ENCODE peak calls at places on chromosomes 12 and 14, in ten cellular contexts. G is esophagus squamous epithelium, S is A549, J is endothelial cell, R is IMR-90, L is heart right ventricle, K is cardiac muscle cell, I is Peyer's patch, T is Calu3, O is Panc1. N is an unnamed sample.

GRCh38 chr12:114579389-114579788 is 104.6 kb downstream of the TBX3 start:
- DNase-seq in G (no peak), S (no peak), J (no peak), R (no peak), L (no peak), K (no peak), I (no peak), T (no peak), O (no peak), N (no peak)

GRCh38 chr14:100648474-100649172 is 61.4 kb upstream of the BEGAIN start:
- DNase-seq in G (no peak), S (no peak), J (no peak), R (no peak), L (no peak), K (no peak), I (peak), T (no peak), O (no peak), N (no peak)

GRCh38 chr14:90755661-90756304 is 60.4 kb downstream of the TTC7B start:
- DNase-seq in G (no peak), S (no peak), J (no peak), R (peak), L (no peak), K (no peak), I (no peak), T (no peak), O (no peak), N (no peak)

GRCh38 chr14:69643430-69644200 is 32.2 kb downstream of the SUSD6 start:
- DNase-seq in G (no peak), S (peak), J (no peak), R (peak), L (peak), K (no peak), I (peak), T (peak), O (peak), N (no peak)

GRCh38 chr14:100138082-100138787 is 21.2 kb downstream of the DEGS2 start:
- DNase-seq in G (no peak), S (no peak), J (no peak), R (no peak), L (no peak), K (no peak), I (no peak), T (peak), O (no peak), N (no peak)

GRCh38 chr12:79522237-79522636 is 168.5 kb downstream of the PAWR start:
- DNase-seq in G (no peak), S (no peak), J (no peak), R (no peak), L (no peak), K (no peak), I (no peak), T (no peak), O (no peak), N (no peak)

GRCh38 chr14:66104486-66104885 is 381.7 kb upstream of the CCDC196 start:
- DNase-seq in G (no peak), S (no peak), J (no peak), R (no peak), L (no peak), K (no peak), I (no peak), T (no peak), O (no peak), N (no peak)

GRCh38 chr12:103832048-103832798 is 8.8 kb downstream of the NT5DC3 start:
- DNase-seq in G (no peak), S (no peak), J (no peak), R (no peak), L (no peak), K (no peak), I (no peak), T (no peak), O (no peak), N (no peak)

GRCh38 chr12:69998011-69998410 is 173.0 kb downstream of the MYRFL start:
- DNase-seq in G (no peak), S (no peak), J (no peak), R (no peak), L (no peak), K (no peak), I (no peak), T (no peak), O (no peak), N (no peak)

GRCh38 chr12:111446044-111446581 is 40.4 kb downstream of the SH2B3 start:
- DNase-seq in G (no peak), S (no peak), J (peak), R (peak), L (no peak), K (no peak), I (peak), T (no peak), O (no peak), N (no peak)

GRCh38 chr14:24382103-24382377 is 14.1 kb downstream of the NFATC4 start:
- DNase-seq in G (no peak), S (no peak), J (no peak), R (no peak), L (no peak), K (no peak), I (no peak), T (no peak), O (no peak), N (no peak)

GRCh38 chr14:74350211-74350943 is 2.1 kb downstream of the VRTN start:
- DNase-seq in G (no peak), S (no peak), J (no peak), R (no peak), L (no peak), K (no peak), I (no peak), T (no peak), O (no peak), N (no peak)

GRCh38 chr12:98840325-98840724 is 195.2 kb downstream of the APAF1 start:
- DNase-seq in G (no peak), S (no peak), J (no peak), R (no peak), L (no peak), K (no peak), I (no peak), T (no peak), O (no peak), N (no peak)

GRCh38 chr12:54719691-54720090 is 71.5 kb upstream of the DCD start:
- DNase-seq in G (no peak), S (no peak), J (no peak), R (no peak), L (no peak), K (no peak), I (no peak), T (no peak), O (no peak), N (no peak)

GRCh38 chr12:66409195-66409871 is 107.0 kb downstream of the HELB start:
- DNase-seq in G (no peak), S (no peak), J (peak), R (peak), L (peak), K (peak), I (no peak), T (peak), O (peak), N (no peak)

GRCh38 chr14:35046751-35047536 is 872 bp downstream of the FAM177A1 start:
- DNase-seq in G (peak), S (peak), J (no peak), R (peak), L (peak), K (no peak), I (no peak), T (no peak), O (no peak), N (no peak)

GRCh38 chr12:41479431-41479830 is 291.3 kb downstream of the PDZRN4 start:
- DNase-seq in G (no peak), S (no peak), J (no peak), R (no peak), L (no peak), K (no peak), I (no peak), T (no peak), O (no peak), N (no peak)

GRCh38 chr12:78584695-78585094 is 279.9 kb upstream of the SYT1 start:
- DNase-seq in G (no peak), S (no peak), J (peak), R (peak), L (no peak), K (no peak), I (no peak), T (peak), O (no peak), N (no peak)

GRCh38 chr14:35927727-35928126 is 101.6 kb downstream of the BRMS1L start:
- DNase-seq in G (no peak), S (no peak), J (no peak), R (no peak), L (no peak), K (no peak), I (no peak), T (no peak), O (no peak), N (no peak)

DNA sequence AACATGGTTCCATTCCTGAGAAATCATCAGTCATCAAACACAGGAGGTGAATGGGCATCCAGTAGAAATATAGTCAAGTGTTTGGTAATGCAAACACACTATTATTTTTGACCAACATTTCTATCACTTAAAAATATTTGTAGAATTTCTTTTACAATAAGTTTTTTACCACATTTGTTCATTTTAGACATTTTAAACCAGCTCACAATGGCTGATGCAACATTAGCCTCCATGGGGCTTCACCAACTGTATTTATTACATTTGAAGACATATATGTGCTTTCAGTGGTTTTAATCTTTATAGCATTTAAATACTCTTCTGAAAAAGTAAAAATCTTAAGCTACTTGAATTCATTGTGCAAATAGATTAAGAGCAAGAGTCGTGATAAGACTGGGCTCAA is 1201.4 kb upstream of the TMEM132C start:
- DNase-seq in G (no peak), S (no peak), J (no peak), R (no peak), L (no peak), K (no peak), I (no peak), T (no peak), O (no peak), N (no peak)
- TF ChIP-seq CTCF in G (no peak), S (no peak), J (no peak), R (no peak), L (no peak), K (no peak), I (no peak), T (no peak), O (no peak), N (no peak)

DNA sequence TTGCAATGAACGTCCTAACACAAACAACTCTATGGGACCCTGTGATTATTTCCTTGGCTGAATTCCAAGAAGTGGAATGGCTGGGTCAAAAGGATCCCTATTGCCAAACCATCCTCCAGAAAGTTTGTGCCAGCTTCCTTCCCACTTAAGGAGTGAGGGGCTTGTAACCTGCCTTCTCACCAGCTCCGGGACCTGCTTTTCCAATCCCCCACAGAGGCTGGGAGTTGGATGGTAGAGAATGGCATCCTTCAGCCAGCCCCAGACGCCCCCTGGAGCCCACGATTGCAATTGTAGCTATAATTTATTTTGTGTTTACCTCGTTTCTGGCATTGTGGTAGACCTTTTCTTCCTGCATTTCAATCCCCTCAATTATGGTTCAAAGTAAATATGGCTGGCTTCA is 9.7 kb upstream of the ZDHHC22 start:
- DNase-seq in G (no peak), S (peak), J (peak), R (no peak), L (no peak), K (peak), I (no peak), T (peak), O (no peak), N (no peak)
- TF ChIP-seq CTCF in G (no peak), S (peak), J (peak), R (peak), L (peak), K (peak), I (no peak), T (peak), O (peak), N (no peak)

GRCh38 chr14:29421156-29421728 is 506.4 kb downstream of the PRKD1 start:
- DNase-seq in G (no peak), S (no peak), J (no peak), R (no peak), L (no peak), K (no peak), I (no peak), T (no peak), O (no peak), N (no peak)
- TF ChIP-seq CTCF in G (no peak), S (no peak), J (peak), R (no peak), L (no peak), K (no peak), I (no peak), T (no peak), O (no peak), N (no peak)

GRCh38 chr14:102362084-102362483 is 606 bp downstream of the CINP start:
- DNase-seq in G (no peak), S (peak), J (no peak), R (peak), L (no peak), K (no peak), I (no peak), T (no peak), O (no peak), N (peak)
- TF ChIP-seq CTCF in G (no peak), S (no peak), J (no peak), R (no peak), L (no peak), K (no peak), I (no peak), T (no peak), O (no peak), N (no peak)

DNA sequence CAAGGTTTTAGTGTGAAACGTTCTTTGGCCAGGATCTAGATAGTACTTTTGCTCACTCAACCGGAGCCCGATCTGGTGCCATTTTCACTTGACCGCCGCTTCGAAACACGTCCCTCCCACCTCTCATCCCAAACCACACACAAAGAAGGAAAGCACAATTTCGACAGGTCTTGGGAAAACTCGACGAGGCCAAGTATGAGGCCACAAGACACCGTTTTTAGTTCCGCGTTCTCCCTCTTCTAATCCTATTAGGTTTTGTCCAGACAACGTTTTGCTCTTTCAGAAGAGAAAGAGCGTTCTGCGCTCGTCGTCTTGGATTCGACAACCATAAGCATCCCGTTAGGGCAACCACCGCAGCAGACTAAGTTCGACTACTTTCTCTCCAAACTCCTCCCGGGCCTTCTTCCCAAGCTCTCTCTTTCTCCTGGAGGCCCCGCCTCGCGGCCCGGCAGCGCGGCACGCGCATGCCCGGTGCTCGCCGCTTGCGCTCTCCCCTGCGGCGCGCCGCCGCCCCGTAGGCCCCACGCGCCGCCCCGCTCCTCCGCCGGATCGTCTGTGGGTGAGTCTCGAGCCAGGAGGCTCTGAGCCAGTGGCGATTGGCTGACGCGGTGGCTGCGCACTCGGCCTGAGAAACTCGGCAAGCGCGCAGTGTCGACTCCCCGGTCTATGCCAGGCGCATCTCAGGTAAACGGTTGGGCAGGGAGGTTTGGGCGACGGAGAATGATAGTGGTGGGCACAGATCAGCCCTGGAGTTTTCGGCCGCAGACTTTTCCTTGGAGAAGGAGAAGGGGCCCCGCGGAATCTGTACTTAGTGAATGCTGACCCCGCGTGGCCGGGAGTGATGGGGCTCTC is at the start of gene MIPOL1:
- DNase-seq in G (no peak), S (peak), J (peak), R (peak), L (peak), K (peak), I (peak), T (peak), O (no peak), N (no peak)
- TF ChIP-seq CTCF in G (no peak), S (peak), J (no peak), R (peak), L (peak), K (peak), I (peak), T (no peak), O (peak), N (no peak)

GRCh38 chr12:25958254-25959068 is at the start of gene RASSF8:
- DNase-seq in G (no peak), S (peak), J (peak), R (peak), L (peak), K (peak), I (peak), T (peak), O (no peak), N (peak)

GRCh38 chr12:25960176-25960575 is 1.7 kb downstream of the RASSF8 start:
- DNase-seq in G (no peak), S (peak), J (peak), R (peak), L (peak), K (peak), I (no peak), T (peak), O (no peak), N (no peak)

GRCh38 chr12:25960926-25961325 is 2.4 kb downstream of the RASSF8 start:
- DNase-seq in G (no peak), S (no peak), J (no peak), R (peak), L (no peak), K (no peak), I (no peak), T (no peak), O (no peak), N (no peak)

GRCh38 chr12:25957898-25958253 is 606 bp upstream of the RASSF8 start:
- DNase-seq in G (no peak), S (peak), J (no peak), R (peak), L (no peak), K (no peak), I (no peak), T (no peak), O (no peak), N (no peak)

GRCh38 chr12:25959069-25959961 is 833 bp downstream of the RASSF8 start:
- DNase-seq in G (no peak), S (peak), J (peak), R (peak), L (peak), K (peak), I (peak), T (peak), O (no peak), N (no peak)
- TF ChIP-seq CTCF in G (peak), S (no peak), J (no peak), R (peak), L (peak), K (no peak), I (no peak), T (no peak), O (no peak), N (no peak)

DNA sequence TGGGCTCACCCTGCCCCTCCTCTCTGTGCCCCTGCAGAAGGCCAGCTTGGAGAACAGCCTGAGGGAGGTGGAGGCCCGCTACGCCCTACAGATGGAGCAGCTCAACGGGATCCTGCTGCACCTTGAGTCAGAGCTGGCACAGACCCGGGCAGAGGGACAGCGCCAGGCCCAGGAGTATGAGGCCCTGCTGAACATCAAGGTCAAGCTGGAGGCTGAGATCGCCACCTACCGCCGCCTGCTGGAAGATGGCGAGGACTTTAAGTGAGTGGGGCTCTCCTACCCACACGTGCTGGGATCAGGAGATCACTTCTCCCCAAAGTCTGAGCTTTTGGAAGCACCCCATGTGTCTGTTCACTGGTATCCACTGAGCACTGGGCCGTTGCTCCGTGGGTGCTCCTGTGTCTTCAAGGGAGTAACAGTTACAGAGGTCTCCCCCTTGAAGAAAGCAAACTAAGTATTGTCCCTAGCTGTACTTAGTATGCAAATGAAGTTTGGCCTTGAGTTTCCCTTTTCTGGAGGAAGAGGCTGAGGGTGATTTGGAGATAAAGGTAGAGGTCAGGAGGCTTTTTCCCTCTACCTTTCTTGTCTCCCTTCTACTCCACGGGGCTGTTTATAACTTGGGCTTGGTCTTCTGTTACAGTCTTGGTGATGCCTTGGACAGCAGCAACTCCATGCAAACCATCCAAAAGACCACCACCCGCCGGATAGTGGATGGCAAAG is 3.3 kb downstream of the KRT18 start:
- DNase-seq in G (no peak), S (no peak), J (no peak), R (no peak), L (no peak), K (no peak), I (no peak), T (peak), O (no peak), N (no peak)
- TF ChIP-seq CTCF in G (no peak), S (peak), J (no peak), R (peak), L (peak), K (peak), I (peak), T (peak), O (no peak), N (no peak)

GRCh38 chr14:95228240-95228639 is 70.9 kb upstream of the DICER1 start:
- DNase-seq in G (no peak), S (no peak), J (no peak), R (no peak), L (no peak), K (no peak), I (no peak), T (no peak), O (no peak), N (no peak)

GRCh38 chr14:95226801-95227200 is 69.5 kb upstream of the DICER1 start:
- DNase-seq in G (no peak), S (no peak), J (no peak), R (no peak), L (no peak), K (no peak), I (no peak), T (no peak), O (no peak), N (no peak)

GRCh38 chr14:95231966-95232365 is 74.6 kb upstream of the DICER1 start:
- DNase-seq in G (no peak), S (no peak), J (no peak), R (no peak), L (no peak), K (no peak), I (no peak), T (no peak), O (no peak), N (no peak)

GRCh38 chr14:95227279-95227860 is 70.0 kb upstream of the DICER1 start:
- DNase-seq in G (no peak), S (no peak), J (no peak), R (peak), L (no peak), K (no peak), I (no peak), T (no peak), O (no peak), N (no peak)

GRCh38 chr14:95229749-95230148 is 72.4 kb upstream of the DICER1 start:
- DNase-seq in G (no peak), S (no peak), J (no peak), R (no peak), L (no peak), K (no peak), I (no peak), T (no peak), O (no peak), N (no peak)
- TF ChIP-seq CTCF in G (no peak), S (no peak), J (no peak), R (no peak), L (no peak), K (peak), I (no peak), T (no peak), O (no peak), N (no peak)

N was measured in natural killer cell.